ENCODE peak calls at places on chromosomes 6 and 20, in five cellular contexts. L, Q, A, H and S are unnamed samples.

GRCh38 chr6:2812695-2813094 is 29.0 kb downstream of the SERPINB1 start:
- DNase-seq in L (no peak), Q (no peak), A (no peak), H (no peak), S (no peak)

GRCh38 chr6:111765681-111766523 is 107.3 kb downstream of the FYN start:
- DNase-seq in L (no peak), Q (no peak), A (no peak), H (no peak), S (no peak)

GRCh38 chr20:23399568-23400241 is 21.6 kb downstream of the NAPB start:
- DNase-seq in L (no peak), Q (no peak), A (no peak), H (no peak), S (no peak)

GRCh38 chr6:24493945-24494725 is 634 bp upstream of the ALDH5A1 start:
- DNase-seq in L (no peak), Q (no peak), A (no peak), H (no peak), S (no peak)

GRCh38 chr6:38755874-38756273 is 40.8 kb downstream of the DNAH8 start:
- DNase-seq in L (no peak), Q (no peak), A (no peak), H (no peak), S (no peak)

GRCh38 chr6:161242779-161243693 is 30.8 kb downstream of the AGPAT4 start:
- DNase-seq in L (no peak), Q (no peak), A (no peak), H (no peak), S (peak)

GRCh38 chr6:112216699-112217551 is 37.4 kb downstream of the LAMA4 start:
- DNase-seq in L (no peak), Q (no peak), A (no peak), H (no peak), S (no peak)

GRCh38 chr6:168244961-168245551 is 74.5 kb downstream of the DACT2 start:
- DNase-seq in L (no peak), Q (no peak), A (no peak), H (no peak), S (no peak)

GRCh38 chr20:49597825-49598395 is 30.0 kb upstream of the PTGIS start:
- DNase-seq in L (no peak), Q (no peak), A (no peak), H (no peak), S (no peak)

GRCh38 chr6:77173472-77174074 is 289.7 kb downstream of the HTR1B start:
- DNase-seq in L (no peak), Q (no peak), A (no peak), H (no peak), S (no peak)

GRCh38 chr6:17233531-17233930 is 47.6 kb upstream of the RBM24 start:
- DNase-seq in L (no peak), Q (no peak), A (no peak), H (no peak), S (no peak)

GRCh38 chr20:47224300-47224791 is 132.2 kb downstream of the ZMYND8 start:
- DNase-seq in L (no peak), Q (no peak), A (no peak), H (no peak), S (no peak)

GRCh38 chr6:6221829-6222535 is 98.5 kb downstream of the F13A1 start:
- DNase-seq in L (no peak), Q (no peak), A (no peak), H (no peak), S (no peak)

GRCh38 chr6:5351552-5351951 is 90.2 kb downstream of the FARS2 start:
- DNase-seq in L (no peak), Q (no peak), A (no peak), H (no peak), S (no peak)

GRCh38 chr6:56814308-56814707 is 140.6 kb upstream of the BEND6 start:
- DNase-seq in L (no peak), Q (no peak), A (no peak), H (no peak), S (no peak)

GRCh38 chr6:13512900-13513299 is 25.5 kb upstream of the GFOD1 start:
- DNase-seq in L (no peak), Q (no peak), A (no peak), H (no peak), S (no peak)

GRCh38 chr20:52683761-52684160 is 288.4 kb upstream of the TSHZ2 start:
- DNase-seq in L (no peak), Q (no peak), A (no peak), H (no peak), S (no peak)

GRCh38 chr6:169618526-169619490 is 83.0 kb downstream of the WDR27 start:
- DNase-seq in L (no peak), Q (no peak), A (no peak), H (no peak), S (no peak)

GRCh38 chr20:50504231-50504823 is 5.9 kb upstream of the PTPN1 start:
- DNase-seq in L (no peak), Q (no peak), A (no peak), H (no peak), S (no peak)

GRCh38 chr6:110878751-110879539 is 4.4 kb downstream of the AMD1 start:
- DNase-seq in L (no peak), Q (peak), A (no peak), H (no peak), S (no peak)

GRCh38 chr6:15561447-15562199 is 101.2 kb downstream of the DTNBP1 start:
- DNase-seq in L (no peak), Q (no peak), A (no peak), H (no peak), S (no peak)

GRCh38 chr6:43883698-43884659 is 114.0 kb downstream of the VEGFA start:
- DNase-seq in L (no peak), Q (no peak), A (no peak), H (no peak), S (no peak)

GRCh38 chr6:158233214-158233795 is 65.2 kb downstream of the GTF2H5 start:
- DNase-seq in L (no peak), Q (no peak), A (no peak), H (no peak), S (no peak)

GRCh38 chr6:79377830-79378460 is 143.5 kb upstream of the HMGN3 start:
- DNase-seq in L (no peak), Q (no peak), A (no peak), H (no peak), S (peak)

GRCh38 chr20:61706562-61706961 is 359.1 kb downstream of the TAF4 start:
- DNase-seq in L (no peak), Q (no peak), A (no peak), H (no peak), S (no peak)

GRCh38 chr6:15444081-15444731 is 198.3 kb downstream of the JARID2 start:
- DNase-seq in L (no peak), Q (no peak), A (no peak), H (no peak), S (no peak)

GRCh38 chr6:138844203-138844602 is 48.3 kb downstream of the ECT2L start:
- DNase-seq in L (peak), Q (no peak), A (peak), H (no peak), S (peak)

GRCh38 chr6:31791324-31792089 is 4.0 kb downstream of the VARS1 start:
- DNase-seq in L (no peak), Q (no peak), A (peak), H (no peak), S (no peak)

GRCh38 chr6:168196385-168196860 is 117.4 kb upstream of the FRMD1 start:
- DNase-seq in L (no peak), Q (no peak), A (peak), H (peak), S (no peak)